ENCODE peak calls at places on chromosomes 16 and 17, in five cellular contexts. Q is aorta, U is H1, Y is fibroblast of lung, M is ascending aorta. H is an unnamed sample. For H3K4me1, the result is how much of the 10 kb centered on the place peaks cover.

GRCh38 chr16:69039333-69039941 is 66.0 kb upstream of the HAS3 start:
- DNase-seq in U (no peak), Q (no peak), Y (peak), M (no peak), H (no peak)

GRCh38 chr16:68229431-68230175 is 6.3 kb downstream of the ESRP2 start:
- DNase-seq in U (no peak), Q (no peak), Y (peak), M (peak), H (peak)

GRCh38 chr17:58335779-58336455 is 7.3 kb upstream of the TSPOAP1 start:
- DNase-seq in Y (no peak), U (no peak), M (no peak), Q (peak), H (peak)

GRCh38 chr17:58487589-58488427 is at the start of gene HSF5:
- DNase-seq in Y (peak), Q (peak), U (no peak), M (no peak), H (no peak)

GRCh38 chr16:14309001-14309886 is 238.1 kb downstream of the MRTFB start:
- DNase-seq in Q (peak), M (no peak), U (no peak), Y (peak), H (peak)

GRCh38 chr16:50457979-50458461 is 89.2 kb upstream of the BRD7 start:
- DNase-seq in Y (no peak), Q (no peak), M (no peak), U (no peak), H (no peak)

GRCh38 chr17:3845361-3845753 is 689 bp downstream of the NCBP3 start:
- DNase-seq in Q (peak), U (no peak), Y (peak), M (no peak), H (no peak)

GRCh38 chr17:68591583-68591982 is 9.6 kb downstream of the FAM20A start:
- DNase-seq in M (no peak), Y (no peak), Q (no peak), U (no peak), H (no peak)

GRCh38 chr17:18921912-18922451 is 30.0 kb upstream of the SLC5A10 start:
- DNase-seq in M (no peak), Y (peak), U (no peak), Q (no peak), H (no peak)

GRCh38 chr16:15482748-15483118 is 48.3 kb downstream of the BMERB1 start:
- DNase-seq in Q (no peak), Y (no peak), U (no peak), M (no peak), H (no peak)

GRCh38 chr16:50879873-50880695 is 138.2 kb downstream of the CYLD start:
- DNase-seq in M (peak), U (no peak), Q (no peak), Y (no peak), H (no peak)

GRCh38 chr17:81239714-81240555 is 817 bp downstream of the NDUFAF8 start:
- DNase-seq in Y (no peak), U (no peak), M (no peak), Q (no peak), H (no peak)

GRCh38 chr17:14953405-14953804 is 311.7 kb downstream of the PMP22 start:
- DNase-seq in U (no peak), M (no peak), Q (no peak), Y (no peak), H (no peak)

GRCh38 chr17:39625198-39625769 is 1.5 kb upstream of the PPP1R1B start:
- DNase-seq in M (peak), U (no peak), Q (no peak), Y (no peak), H (no peak)

GRCh38 chr17:39270923-39271322 is 45.2 kb upstream of the STAC2 start:
- DNase-seq in Y (peak), M (no peak), Q (no peak), U (no peak), H (no peak)

GRCh38 chr16:89320717-89321501 is 103.4 kb downstream of the ZNF778 start:
- DNase-seq in Y (peak), U (no peak), M (no peak), Q (no peak), H (peak)

GRCh38 chr17:28712037-28712704 is 483 bp upstream of the PROCA1 start:
- DNase-seq in Q (peak), Y (no peak), M (peak), U (no peak), H (no peak)

GRCh38 chr17:76515291-76515949 is 14.2 kb upstream of the RHBDF2 start:
- DNase-seq in Q (peak), U (no peak), Y (peak), M (peak), H (no peak)

DNA sequence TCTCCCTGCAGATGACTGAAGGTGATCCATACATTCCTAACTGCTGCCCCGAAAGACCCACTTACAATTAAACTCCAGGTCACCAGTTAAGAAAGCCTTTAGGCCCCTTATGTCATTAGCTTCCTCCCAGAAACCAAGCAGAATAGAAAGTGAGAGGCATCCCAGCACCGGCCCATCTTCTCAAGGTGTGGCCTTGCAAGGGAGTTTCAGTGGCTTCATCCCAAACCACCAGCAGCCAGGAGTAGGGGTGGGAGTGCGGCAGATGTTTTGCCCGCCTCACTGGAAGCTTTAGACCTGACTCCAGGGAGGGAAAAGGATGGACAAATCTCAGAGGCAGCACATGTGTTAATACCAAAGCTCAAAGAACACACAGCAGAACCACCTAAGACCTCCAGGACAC is 5.1 kb downstream of the ZFHX3 start:
- DNase-seq in Q (no peak), U (no peak), M (no peak), Y (no peak), H (no peak)
- H3K4me1 ChIP-seq in Q (under half), U (half or more), M (half or more), Y (under half), H (under half)

GRCh38 chr17:35795871-35796265 is 427 bp upstream of the MMP28 start:
- DNase-seq in Q (no peak), U (no peak), M (no peak), Y (no peak), H (no peak)
- H3K4me3 ChIP-seq in Q (no peak), U (peak), M (peak), Y (no peak), H (peak)

GRCh38 chr17:45256114-45256966 is 5.6 kb downstream of the SPATA32 start:
- DNase-seq in Q (no peak), M (no peak), Y (no peak), U (no peak), H (no peak)
- H3K27ac ChIP-seq in Q (no peak), M (no peak), Y (no peak), U (no peak), H (no peak)

DNA sequence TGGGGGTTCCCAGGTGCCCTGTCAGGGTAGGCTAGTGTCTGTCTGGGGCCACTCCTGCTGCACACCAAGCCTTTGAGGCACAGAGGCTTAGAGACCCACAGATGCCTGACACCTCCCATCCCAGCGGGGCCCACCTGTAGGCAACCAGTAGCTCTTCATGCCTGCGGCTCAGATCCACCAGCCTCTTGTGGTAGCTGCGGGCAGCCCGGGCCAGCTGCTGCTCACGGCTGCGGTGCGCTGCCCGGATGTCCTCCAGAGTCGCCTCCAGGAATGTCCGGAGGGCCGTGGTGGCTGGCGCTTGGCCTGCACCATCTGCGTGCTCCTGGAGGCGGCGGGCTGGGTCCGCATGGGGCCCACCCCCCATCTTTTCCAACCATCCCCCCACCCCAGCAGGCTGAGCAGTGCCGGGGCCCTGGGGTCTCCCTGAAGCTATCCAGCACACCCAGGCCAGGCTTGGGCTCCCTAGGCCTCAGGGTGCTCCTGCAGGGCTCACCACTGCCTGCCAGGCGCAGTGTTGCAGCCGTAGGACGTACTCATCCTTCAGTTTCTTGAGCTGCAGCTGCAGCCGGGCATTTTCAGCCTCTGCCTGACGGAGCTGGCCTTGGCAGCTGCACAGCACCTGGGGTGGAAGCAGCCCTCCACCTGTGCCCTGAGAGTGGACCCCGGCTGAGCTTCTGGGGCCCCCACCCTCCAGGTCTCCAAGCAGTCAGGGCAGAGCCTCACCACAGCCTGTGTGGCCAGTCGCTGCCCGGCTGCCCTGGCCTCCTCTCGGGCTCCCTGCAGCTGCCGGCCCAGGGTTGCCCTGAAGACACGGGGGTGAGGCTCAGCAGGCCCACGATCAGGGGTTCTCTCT is 1.8 kb downstream of the CCDC78 start:
- DNase-seq in U (no peak), M (no peak), Q (no peak), Y (no peak), H (peak)
- H3K4me1 ChIP-seq in U (under half), M (under half), Q (under half), Y (under half), H (under half)

GRCh38 chr16:85310868-85311585 is 198.8 kb upstream of the CIBAR2 start:
- DNase-seq in U (no peak), M (no peak), Y (no peak), Q (no peak), H (no peak)

GRCh38 chr16:85309656-85310587 is 197.7 kb upstream of the CIBAR2 start:
- DNase-seq in U (no peak), Q (no peak), M (no peak), Y (no peak), H (peak)

GRCh38 chr16:85307552-85308364 is 195.5 kb upstream of the CIBAR2 start:
- DNase-seq in M (no peak), Q (no peak), U (no peak), Y (no peak), H (no peak)

GRCh38 chr16:85306793-85307551 is 194.7 kb upstream of the CIBAR2 start:
- DNase-seq in M (no peak), U (no peak), Y (no peak), Q (no peak), H (no peak)

DNA sequence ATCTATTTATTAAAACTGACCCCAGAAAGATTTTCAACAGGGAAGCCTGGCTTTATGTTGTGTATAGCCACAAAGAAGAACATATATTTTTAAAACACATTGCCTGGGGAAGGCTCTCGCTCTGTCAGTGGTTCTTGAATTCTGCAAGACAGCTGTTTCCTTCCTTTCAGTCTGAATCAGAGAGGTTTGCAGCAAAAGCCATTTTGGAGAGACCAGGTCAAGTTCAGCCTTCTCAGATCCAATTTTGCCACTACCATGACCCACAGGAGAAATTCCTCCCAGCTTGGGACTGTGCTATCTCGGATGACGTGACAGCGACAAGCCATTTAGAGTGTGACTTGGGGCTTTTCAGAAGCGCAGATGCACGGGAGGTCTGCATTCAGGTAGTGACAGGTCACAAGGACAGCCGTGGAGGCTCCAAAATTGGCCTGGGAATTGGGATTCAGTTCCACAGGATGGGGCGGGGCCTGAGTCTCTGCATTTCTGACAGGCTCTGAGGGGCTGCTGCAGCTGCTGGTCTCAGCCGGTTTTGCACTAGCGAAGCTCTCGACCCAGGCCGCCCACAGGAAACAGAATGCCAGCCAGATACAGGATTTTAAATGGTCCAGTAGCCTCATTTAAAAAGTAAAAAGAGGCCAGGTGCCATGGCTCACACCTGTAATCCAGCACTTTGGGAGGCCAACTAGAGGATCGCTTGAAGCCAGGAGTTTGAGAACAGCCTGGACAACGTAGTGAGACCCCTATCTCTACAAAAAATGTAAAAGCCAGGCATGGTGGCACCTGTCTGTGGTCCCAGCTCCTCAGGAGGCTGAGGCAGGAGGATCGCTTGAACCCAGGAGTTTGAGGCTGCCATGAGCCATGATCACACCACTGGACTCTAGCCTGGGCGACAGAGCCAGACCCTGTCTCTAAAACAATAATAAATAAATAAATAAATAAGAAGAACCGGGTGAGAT is 196.6 kb upstream of the CIBAR2 start:
- DNase-seq in M (no peak), U (no peak), Y (no peak), Q (no peak), H (peak)
- H3K4me3 ChIP-seq in M (no peak), U (no peak), Y (no peak), Q (no peak), H (no peak)

GRCh38 chr17:50355701-50356341 is 9.9 kb downstream of the XYLT2 start:
- DNase-seq in U (no peak), M (no peak), Q (peak), Y (no peak), H (no peak)

GRCh38 chr17:50355336-50355700 is 9.4 kb downstream of the XYLT2 start:
- DNase-seq in U (no peak), Q (peak), M (no peak), Y (no peak), H (no peak)

GRCh38 chr17:50356418-50356817 is 10.5 kb downstream of the XYLT2 start:
- DNase-seq in M (no peak), Q (peak), U (no peak), Y (no peak), H (no peak)

GRCh38 chr17:50358177-50358576 is 12.3 kb downstream of the XYLT2 start:
- DNase-seq in Y (no peak), U (no peak), Q (peak), M (no peak), H (no peak)

GRCh38 chr17:50356892-50357510 is 11.1 kb downstream of the XYLT2 start:
- DNase-seq in Y (no peak), Q (peak), U (no peak), M (no peak), H (no peak)
- H3K27ac ChIP-seq in Y (no peak), Q (no peak), U (no peak), M (no peak), H (no peak)

GRCh38 chr17:8360751-8361150 is 15.8 kb downstream of the KRABD2 start:
- DNase-seq in U (no peak), Y (no peak), Q (no peak), M (no peak), H (no peak)
- H3K4me1 ChIP-seq in U (under half), Y (under half), Q (under half), M (under half), H (under half)

DNA sequence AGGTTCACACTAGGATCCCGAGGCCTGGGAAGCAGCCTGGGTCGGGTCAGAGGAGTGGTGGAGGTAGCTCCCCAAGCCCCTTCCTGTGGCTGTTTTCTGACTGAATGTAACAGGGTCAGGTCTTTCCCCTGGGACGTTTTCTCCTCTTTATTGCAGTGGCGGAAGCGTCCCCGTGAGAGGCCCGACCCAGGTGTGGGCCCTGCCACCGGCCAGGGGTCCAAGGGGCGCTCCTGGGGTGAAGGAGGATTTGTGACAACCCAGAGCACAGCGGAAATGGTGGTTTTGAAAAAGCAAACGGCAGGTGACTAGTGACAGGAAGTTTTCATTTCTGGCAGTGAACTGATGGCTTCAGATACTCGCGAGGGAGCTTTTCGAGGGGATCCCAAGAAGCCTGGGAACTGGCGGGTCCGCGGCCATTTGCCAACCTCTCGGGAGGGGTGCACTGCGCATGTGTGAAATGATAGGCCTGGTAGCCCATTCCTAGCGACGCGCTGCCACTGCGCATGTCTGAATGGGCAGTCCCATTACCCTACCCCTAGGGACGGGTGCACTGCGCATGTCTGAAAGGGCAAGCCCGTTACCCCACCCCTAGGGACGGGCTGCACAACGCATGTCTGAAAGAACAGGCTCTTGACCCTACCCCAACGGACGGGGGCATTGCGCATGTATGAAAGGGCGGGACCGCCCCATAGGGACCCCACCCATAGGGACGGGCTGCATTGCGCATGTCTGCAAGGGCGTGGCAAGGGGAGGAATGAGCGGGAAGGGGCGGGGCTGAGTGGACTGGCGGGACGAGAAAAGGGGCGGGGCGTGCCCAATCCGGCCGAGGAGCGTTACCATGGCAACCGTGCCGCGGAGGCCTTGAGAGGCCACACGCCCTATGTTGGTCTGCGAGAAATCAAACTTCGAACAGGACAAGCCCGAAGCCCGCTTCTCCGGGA is 1747.9 kb downstream of the TP53TG3F start:
- DNase-seq in M (no peak), U (no peak), Q (no peak), Y (no peak), H (no peak)
- H3K4me3 ChIP-seq in M (no peak), U (no peak), Q (no peak), Y (no peak), H (no peak)

GRCh38 chr17:66354981-66355380 is 52.6 kb downstream of the PRKCA start:
- DNase-seq in Q (no peak), M (no peak), Y (peak), U (no peak), H (no peak)

GRCh38 chr17:66357037-66357436 is 54.6 kb downstream of the PRKCA start:
- DNase-seq in Q (no peak), Y (peak), U (no peak), M (no peak), H (no peak)

GRCh38 chr17:66355510-66355909 is 53.1 kb downstream of the PRKCA start:
- DNase-seq in Q (no peak), U (no peak), M (no peak), Y (no peak), H (no peak)

GRCh38 chr17:66354472-66354871 is 52.1 kb downstream of the PRKCA start:
- DNase-seq in U (no peak), M (no peak), Q (no peak), Y (no peak), H (no peak)

DNA sequence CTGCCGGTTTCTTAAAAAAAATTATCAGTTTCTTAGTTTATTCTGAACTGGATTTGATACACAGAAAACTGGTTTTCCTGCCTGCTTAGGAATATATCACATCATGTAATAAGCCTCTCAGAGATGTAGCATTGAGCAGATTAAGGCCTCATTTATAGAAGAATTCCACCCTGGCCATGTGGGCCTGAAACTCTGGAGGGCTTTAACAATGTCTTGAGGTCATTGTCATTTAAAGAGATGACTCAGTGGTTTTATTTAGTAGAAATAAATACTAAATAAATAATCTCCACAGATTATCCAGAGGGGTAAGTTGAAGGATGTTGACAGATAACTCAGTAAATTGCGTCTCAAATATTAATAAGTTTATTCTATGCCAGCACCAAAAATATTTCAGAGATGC is 56.9 kb downstream of the PRKCA start:
- DNase-seq in M (no peak), Q (no peak), U (no peak), Y (no peak), H (no peak)
- H3K27ac ChIP-seq in M (no peak), Q (no peak), U (no peak), Y (no peak), H (no peak)

H was measured in SJCRH30.